ENCODE peak calls at places on chromosomes 16 and 17, in seven cellular contexts. S, N, E, J, U, C and B are unnamed samples.

GRCh38 chr16:4767872-4768548 is 1.0 kb upstream of the ZNF500 start:
- DNase-seq in N (peak), U (peak), S (peak), E (no peak), J (peak), C (no peak), B (no peak)

GRCh38 chr16:50902457-50902856 is 160.6 kb downstream of the CYLD start:
- DNase-seq in C (no peak), J (no peak), S (no peak), U (no peak), E (no peak), N (no peak), B (no peak)

GRCh38 chr16:56191807-56192643 is 736 bp downstream of the GNAO1 start:
- DNase-seq in J (no peak), C (no peak), E (no peak), S (no peak), N (peak), U (no peak), B (no peak)

GRCh38 chr16:55480228-55480655 is 1.2 kb downstream of the MMP2 start:
- DNase-seq in J (peak), C (peak), U (peak), S (peak), N (peak), E (peak), B (no peak)

GRCh38 chr17:35705705-35706104 is 25.7 kb upstream of the RASL10B start:
- DNase-seq in S (no peak), E (no peak), U (no peak), C (no peak), N (no peak), J (no peak), B (no peak)

GRCh38 chr16:74307383-74307782 is 10.8 kb downstream of the PSMD7 start:
- DNase-seq in U (no peak), N (no peak), S (no peak), J (no peak), E (no peak), C (no peak), B (no peak)

GRCh38 chr17:6505425-6506142 is 50.8 kb downstream of the PITPNM3 start:
- DNase-seq in S (no peak), C (no peak), J (peak), E (no peak), U (peak), N (peak), B (no peak)

GRCh38 chr16:86505185-86505898 is 5.0 kb upstream of the FOXF1 start:
- DNase-seq in E (no peak), U (no peak), N (no peak), S (no peak), C (no peak), J (no peak), B (no peak)

GRCh38 chr17:47927821-47928400 is 13.5 kb upstream of the PNPO start:
- DNase-seq in C (no peak), J (no peak), E (no peak), U (no peak), S (no peak), N (no peak), B (no peak)

GRCh38 chr17:6772016-6772415 is 4.0 kb upstream of the FBXO39 start:
- DNase-seq in C (no peak), S (no peak), N (no peak), J (no peak), E (no peak), U (no peak), B (no peak)

GRCh38 chr16:78289368-78289767 is 189.9 kb downstream of the WWOX start:
- DNase-seq in N (no peak), U (no peak), E (no peak), S (no peak), C (no peak), J (no peak), B (no peak)

GRCh38 chr16:27177031-27177774 is 26.1 kb upstream of the KDM8 start:
- DNase-seq in N (no peak), S (no peak), J (peak), U (peak), C (no peak), E (no peak), B (no peak)

GRCh38 chr16:21300309-21301167 is 22.4 kb upstream of the CRYM start:
- DNase-seq in U (peak), C (peak), E (peak), S (peak), J (peak), N (peak), B (peak)

GRCh38 chr16:67104061-67104460 is 5.7 kb upstream of the PHAF1 start:
- DNase-seq in U (peak), E (no peak), C (peak), S (no peak), J (peak), N (no peak), B (no peak)

GRCh38 chr17:1197379-1197778 is 17.6 kb upstream of the ABR start:
- DNase-seq in S (no peak), U (peak), E (no peak), N (no peak), C (no peak), J (peak), B (no peak)

GRCh38 chr17:8144401-8145295 is 7.6 kb downstream of the PER1 start:
- DNase-seq in U (no peak), N (peak), J (no peak), C (no peak), E (no peak), S (no peak), B (no peak)

GRCh38 chr17:27236710-27237315 is 57.1 kb upstream of the WSB1 start:
- DNase-seq in E (peak), S (peak), J (peak), U (peak), N (peak), C (peak), B (peak)

GRCh38 chr16:50830698-50831097 is 88.8 kb downstream of the CYLD start:
- DNase-seq in S (peak), U (no peak), N (no peak), E (no peak), C (no peak), J (no peak), B (no peak)

GRCh38 chr16:25177831-25178688 is 38.7 kb upstream of the AQP8 start:
- DNase-seq in S (no peak), C (no peak), J (peak), E (no peak), U (no peak), N (peak), B (no peak)

GRCh38 chr16:12871784-12872183 is 29.6 kb upstream of the SHISA9 start:
- DNase-seq in E (no peak), U (no peak), J (no peak), N (no peak), S (no peak), C (no peak), B (no peak)

GRCh38 chr16:79369796-79370195 is 230.7 kb downstream of the MAF start:
- DNase-seq in C (no peak), U (peak), J (no peak), N (no peak), E (no peak), S (peak), B (no peak)

GRCh38 chr17:82940226-82941020 is 100.6 kb upstream of the ZNF750 start:
- DNase-seq in J (no peak), C (no peak), S (no peak), U (no peak), E (no peak), N (peak), B (no peak)

GRCh38 chr16:65890203-65890602 is 476.3 kb upstream of the CDH5 start:
- DNase-seq in C (no peak), N (no peak), S (no peak), U (no peak), E (no peak), J (no peak), B (no peak)

GRCh38 chr16:70715113-70715711 is 29.4 kb upstream of the MTSS2 start:
- DNase-seq in N (peak), U (peak), E (peak), S (peak), C (no peak), J (peak), B (peak)

GRCh38 chr17:61442136-61442775 is 10.0 kb upstream of the TBX4 start:
- DNase-seq in S (no peak), E (no peak), J (no peak), C (no peak), N (no peak), U (no peak), B (no peak)

DNA sequence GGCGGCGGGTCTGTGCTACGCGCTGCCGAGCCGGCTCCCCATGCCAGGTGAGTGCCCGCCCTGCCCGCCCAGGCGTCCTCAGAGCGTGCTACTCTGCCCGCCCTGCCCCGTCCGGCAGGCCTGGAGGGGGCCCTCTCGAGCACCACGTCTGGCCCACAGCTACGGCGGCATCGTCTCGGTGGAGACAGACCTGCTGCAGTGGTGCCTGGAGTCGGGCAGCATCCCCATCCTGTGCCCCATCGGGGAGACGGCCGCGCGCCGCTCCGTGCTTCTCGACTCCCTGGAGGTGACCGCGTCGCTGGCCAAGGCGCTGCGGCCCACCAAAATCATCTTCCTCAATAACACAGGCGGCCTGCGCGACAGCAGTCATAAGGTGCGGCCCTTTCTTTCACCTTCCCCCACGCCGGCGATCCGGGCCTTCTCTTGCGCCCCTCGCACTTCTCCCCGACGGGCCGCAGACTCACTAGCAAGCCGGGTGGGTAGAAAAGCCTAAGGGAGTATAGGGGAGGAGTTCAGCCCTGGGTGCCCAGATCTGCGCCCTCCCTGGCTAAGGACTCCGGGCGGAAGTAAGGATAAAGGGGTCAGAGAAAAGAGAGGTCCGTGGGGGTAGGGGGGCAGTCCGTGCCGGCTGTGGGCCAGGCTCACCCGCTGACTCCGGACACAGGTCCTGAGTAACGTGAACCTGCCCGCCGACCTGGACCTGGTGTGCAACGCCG is 1.6 kb downstream of the NAGS start:
- DNase-seq in J (no peak), U (no peak), E (no peak), N (peak), C (peak), S (no peak), B (no peak)
- TF ChIP-seq CTCF in J (no peak), U (peak), E (peak), N (no peak), C (no peak), S (no peak), B (peak)

GRCh38 chr17:39926588-39927100 is 757 bp downstream of the ORMDL3 start:
- DNase-seq in C (peak), E (no peak), N (no peak), U (peak), J (peak), S (peak), B (no peak)

GRCh38 chr17:39926135-39926587 is 1.2 kb downstream of the ORMDL3 start:
- DNase-seq in S (no peak), J (no peak), C (no peak), N (no peak), E (no peak), U (no peak), B (no peak)

GRCh38 chr17:39927928-39928867 is 666 bp downstream of the LRRC3C start:
- DNase-seq in S (no peak), J (no peak), C (peak), N (peak), U (no peak), E (peak), B (no peak)

GRCh38 chr17:39928868-39929651 is 1.5 kb downstream of the LRRC3C start:
- DNase-seq in N (no peak), J (peak), C (no peak), U (peak), S (peak), E (no peak), B (no peak)

DNA sequence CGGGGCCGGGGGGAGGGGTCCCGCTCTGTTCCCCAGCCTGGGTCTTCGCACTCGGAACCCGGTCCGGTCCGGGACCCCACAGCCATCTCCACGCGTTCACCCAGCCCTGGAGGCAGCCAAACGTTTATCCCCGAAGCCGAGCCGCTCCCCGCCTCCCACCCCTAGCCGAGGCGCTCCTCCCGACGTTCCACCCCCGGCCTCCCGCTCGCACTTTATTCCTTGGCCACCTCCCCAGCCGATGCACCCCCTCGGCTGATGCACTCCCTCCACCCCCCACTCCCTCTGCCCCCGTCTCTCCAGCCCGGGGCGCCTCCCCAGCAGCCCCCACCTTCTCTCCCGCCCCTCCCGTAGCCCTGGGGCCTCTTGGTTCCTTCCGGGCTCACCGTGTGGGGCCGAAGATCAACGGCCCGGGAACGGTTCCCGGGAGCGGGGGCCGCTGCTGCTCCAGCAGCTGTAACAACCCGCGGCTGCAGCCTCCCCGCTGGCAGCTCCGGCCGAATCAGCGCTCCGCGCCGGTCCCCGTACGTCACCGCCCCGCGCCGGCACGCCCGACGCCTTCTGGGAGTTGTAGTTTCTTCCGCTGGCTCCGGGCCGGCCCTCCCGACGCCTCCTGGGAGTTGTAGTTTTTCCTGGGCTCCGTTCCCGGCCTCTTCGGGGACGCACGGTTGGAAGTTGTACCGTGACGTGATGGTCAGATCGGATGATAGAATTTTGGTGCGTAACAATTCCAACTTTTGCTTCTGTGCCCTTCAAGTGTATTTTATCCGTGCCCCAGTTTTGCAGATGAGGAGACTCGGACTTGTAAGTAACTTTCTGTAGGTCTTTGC is at the start of the genes LRRC3C and ORMDL3:
- DNase-seq in U (peak), S (peak), E (peak), J (peak), N (peak), C (peak), B (no peak)
- TF ChIP-seq CTCF in U (no peak), S (no peak), E (peak), J (no peak), N (no peak), C (no peak), B (no peak)

GRCh38 chr17:59899099-59899498 is 6.2 kb downstream of the RPS6KB1 start:
- DNase-seq in S (peak), N (no peak), J (peak), C (no peak), E (no peak), U (peak), B (no peak)
- TF ChIP-seq CTCF in S (no peak), N (no peak), J (peak), C (no peak), E (no peak), U (no peak), B (no peak)

DNA sequence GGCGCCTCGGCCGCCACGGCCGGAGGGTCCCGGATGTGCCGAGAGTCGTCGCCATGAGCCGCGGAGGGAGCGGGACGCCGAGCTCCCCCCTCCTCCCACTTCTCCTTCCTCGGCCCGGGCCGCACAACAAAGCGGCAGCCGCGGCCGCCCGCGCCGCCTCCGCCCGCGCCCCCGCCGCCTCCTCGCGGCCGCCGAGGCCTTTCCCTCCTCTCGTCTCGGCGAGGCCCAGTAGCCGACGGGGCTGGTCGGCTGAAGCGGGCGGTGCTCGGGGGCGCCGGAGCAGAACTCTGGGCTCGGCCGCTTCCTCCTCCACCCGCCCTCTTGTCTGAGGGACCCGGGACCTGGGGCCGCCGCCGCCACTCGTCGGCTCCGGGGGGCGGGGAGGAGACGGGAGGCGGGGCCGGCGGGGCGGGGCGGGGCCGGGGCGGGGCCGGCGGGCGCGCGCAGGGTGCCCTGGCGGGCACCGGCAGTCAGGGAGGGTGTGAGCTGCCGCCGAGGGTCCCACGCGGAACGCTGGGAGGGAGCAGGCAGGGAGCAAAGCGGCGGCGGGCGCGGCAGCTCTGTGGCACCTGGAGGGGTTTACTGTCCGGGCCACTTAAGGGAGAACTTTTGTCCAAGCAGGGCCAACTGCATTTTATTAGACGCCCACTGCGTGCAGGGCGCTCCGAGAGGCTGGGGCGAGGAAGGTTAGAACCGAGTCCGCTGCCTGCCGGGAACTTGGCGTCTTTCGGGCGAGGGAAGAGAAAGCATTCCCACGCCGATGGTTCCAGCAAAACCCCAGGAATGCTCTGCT is at the start of gene SMURF2:
- DNase-seq in E (peak), J (peak), U (peak), N (peak), C (peak), S (peak), B (no peak)
- TF ChIP-seq CTCF in E (no peak), J (no peak), U (no peak), N (no peak), C (no peak), S (no peak), B (peak)

GRCh38 chr16:1338119-1338730 is 4.8 kb downstream of the BAIAP3 start:
- DNase-seq in S (peak), U (no peak), C (peak), E (no peak), J (no peak), N (no peak), B (no peak)
- TF ChIP-seq CTCF in S (peak), U (no peak), C (no peak), E (peak), J (peak), N (no peak), B (peak)

GRCh38 chr17:70168044-70168978 is 1.0 kb upstream of the KCNJ2 start:
- DNase-seq in S (peak), C (peak), E (peak), J (peak), N (peak), U (peak), B (no peak)
- TF ChIP-seq CTCF in S (peak), C (no peak), E (peak), J (peak), N (peak), U (peak), B (peak)

DNA sequence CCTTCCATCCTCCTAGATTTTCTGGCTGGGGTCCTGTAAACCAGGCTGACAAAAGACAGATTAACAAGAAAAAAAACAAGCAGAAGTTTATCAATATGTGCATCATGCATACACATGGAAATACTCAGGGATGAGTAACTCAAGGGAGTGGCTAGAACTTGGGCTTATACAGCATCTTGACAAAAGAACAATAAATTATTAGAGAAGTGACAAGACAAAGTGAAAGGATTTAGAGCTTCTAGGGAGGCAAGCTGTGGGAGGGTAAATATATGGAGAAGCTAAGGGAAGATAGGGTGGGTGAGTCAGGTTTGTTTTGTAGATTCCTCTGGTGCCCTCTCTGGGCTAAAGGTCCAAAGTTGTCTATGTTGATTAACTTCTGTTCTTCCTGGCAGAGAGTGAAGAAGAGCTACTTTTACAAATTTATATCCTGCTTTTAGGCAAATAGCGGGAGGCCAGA is 48.0 kb upstream of the NDRG4 start:
- DNase-seq in N (no peak), J (peak), C (no peak), S (peak), E (no peak), U (peak), B (peak)
- TF ChIP-seq CTCF in N (no peak), J (no peak), C (no peak), S (no peak), E (no peak), U (no peak), B (no peak)

GRCh38 chr17:37438141-37438540 is 31.5 kb downstream of the TADA2A start:
- DNase-seq in U (no peak), E (no peak), C (no peak), J (no peak), N (no peak), S (no peak), B (no peak)
- TF ChIP-seq CTCF in U (peak), E (no peak), C (peak), J (peak), N (no peak), S (no peak), B (no peak)